ENCODE peak calls at places on chromosomes 1 and 21, in nine cellular contexts. Z, N, M, S, X, F, J, Q and G are unnamed samples.

GRCh38 chr1:6342031-6342430 is 51.5 kb downstream of the ACOT7 start:
- DNase-seq in Z (no peak), N (no peak), M (no peak), S (no peak), X (no peak), F (no peak), J (no peak), Q (peak; percentile 63), G (no peak)

GRCh38 chr21:26079376-26079775 is 91.2 kb downstream of the APP start:
- DNase-seq in Z (no peak), N (no peak), M (no peak), S (no peak), X (no peak), F (no peak), J (no peak), Q (no peak), G (no peak)

GRCh38 chr1:171217658-171218443 is 30.4 kb upstream of the FMO1 start:
- DNase-seq in Z (no peak), N (no peak), M (no peak), S (no peak), X (no peak), F (no peak), J (no peak), Q (no peak), G (no peak)

GRCh38 chr1:110643886-110644285 is 30.9 kb downstream of the KCNA3 start:
- DNase-seq in Z (no peak), N (no peak), M (no peak), S (no peak), X (no peak), F (no peak), J (no peak), Q (no peak), G (no peak)

GRCh38 chr21:46121286-46122221 is 23.6 kb downstream of the COL6A2 start:
- DNase-seq in Z (no peak), N (no peak), M (no peak), S (peak; percentile 43), X (no peak), F (no peak), J (no peak), Q (no peak), G (no peak)

GRCh38 chr1:191901651-191902050 is 256.6 kb upstream of the RGS18 start:
- DNase-seq in Z (no peak), N (no peak), M (no peak), S (no peak), X (no peak), F (no peak), J (no peak), Q (no peak), G (no peak)

GRCh38 chr1:36349241-36349671 is 25.8 kb upstream of the EVA1B start:
- DNase-seq in Z (no peak), N (no peak), M (no peak), S (no peak), X (no peak), F (peak; percentile 59), J (peak; percentile 16), Q (peak; percentile 34), G (no peak)

GRCh38 chr1:36384542-36385409 is 948 bp downstream of the STK40 start:
- DNase-seq in Z (no peak), N (peak; percentile 32), M (no peak), S (peak; percentile 90), X (peak; percentile 21), F (peak; percentile 6), J (no peak), Q (no peak), G (peak; percentile 87)

GRCh38 chr1:100627018-100627716 is 89.2 kb downstream of the GPR88 start:
- DNase-seq in Z (no peak), N (no peak), M (no peak), S (no peak), X (no peak), F (peak; percentile 64), J (peak; percentile 56), Q (peak; percentile 73), G (no peak)

GRCh38 chr1:43639990-43640794 is 9.8 kb upstream of the KDM4A start:
- DNase-seq in Z (no peak), N (no peak), M (no peak), S (no peak), X (no peak), F (no peak), J (no peak), Q (no peak), G (no peak)

GRCh38 chr1:56798053-56798471 is 21.1 kb downstream of the FYB2 start:
- DNase-seq in Z (no peak), N (no peak), M (no peak), S (no peak), X (no peak), F (peak; percentile 26), J (peak; percentile 36), Q (peak; percentile 54), G (no peak)

GRCh38 chr1:37240897-37241296 is 206.6 kb upstream of the GRIK3 start:
- DNase-seq in Z (no peak), N (no peak), M (no peak), S (no peak), X (no peak), F (no peak), J (no peak), Q (no peak), G (no peak)

GRCh38 chr1:232641507-232641906 is 11.6 kb upstream of the SIPA1L2 start:
- DNase-seq in Z (no peak), N (no peak), M (no peak), S (no peak), X (no peak), F (no peak), J (no peak), Q (no peak), G (no peak)

GRCh38 chr1:41371630-41372599 is 10.7 kb downstream of the FOXO6 start:
- DNase-seq in Z (no peak), N (no peak), M (no peak), S (no peak), X (no peak), F (peak; percentile 28), J (no peak), Q (no peak), G (no peak)

GRCh38 chr1:43036932-43037331 is 78.3 kb upstream of the SLC2A1 start:
- DNase-seq in Z (no peak), N (no peak), M (no peak), S (no peak), X (no peak), F (no peak), J (no peak), Q (no peak), G (no peak)

GRCh38 chr1:25695991-25696330 is 79.4 kb downstream of the MAN1C1 start:
- DNase-seq in Z (no peak), N (no peak), M (no peak), S (no peak), X (peak; percentile 52), F (peak; percentile 93), J (peak; percentile 91), Q (peak; percentile 93), G (peak; percentile 51)

GRCh38 chr1:63916485-63917360 is 142.9 kb downstream of the ROR1 start:
- DNase-seq in Z (no peak), N (no peak), M (no peak), S (no peak), X (no peak), F (no peak), J (no peak), Q (no peak), G (no peak)

GRCh38 chr21:32087452-32087851 is 191.4 kb downstream of the MIS18A start:
- DNase-seq in Z (no peak), N (no peak), M (no peak), S (no peak), X (no peak), F (no peak), J (no peak), Q (no peak), G (no peak)

GRCh38 chr1:111441573-111442192 is 7.4 kb downstream of the WDR77 start:
- DNase-seq in Z (peak; percentile 46), N (peak; percentile 51), M (peak; percentile 12), S (no peak), X (peak; percentile 32), F (peak; percentile 36), J (no peak), Q (no peak), G (peak; percentile 43)

GRCh38 chr1:41435570-41436178 is 48.8 kb downstream of the EDN2 start:
- DNase-seq in Z (no peak), N (no peak), M (no peak), S (peak; percentile 29), X (no peak), F (no peak), J (no peak), Q (peak; percentile 69), G (peak; percentile 71)